ENCODE peak calls at places on chromosomes 16 and 17, in five cellular contexts. Z is C1 segment of cervical spinal cord, J is NCI-H1092, C is T-helper 1 cell, Y is testis. U is an unnamed sample.

GRCh38 chr16:58615280-58615679 is 14.3 kb downstream of the CNOT1 start:
- DNase-seq in J (no peak), Y (no peak), Z (no peak), C (no peak), U (no peak)

GRCh38 chr17:63641678-63642077 is 19.5 kb downstream of the MAP3K3 start:
- DNase-seq in C (no peak), J (no peak), Z (peak; percentile 49), Y (peak; percentile 25), U (no peak)

GRCh38 chr16:11016524-11016988 is 72.2 kb downstream of the CLEC16A start:
- DNase-seq in J (no peak), Y (no peak), Z (no peak), C (no peak), U (no peak)

GRCh38 chr17:49101054-49101534 is 31.5 kb upstream of the B4GALNT2 start:
- DNase-seq in J (no peak), Z (no peak), Y (no peak), C (no peak), U (no peak)

GRCh38 chr16:13005836-13006235 is 104.4 kb downstream of the SHISA9 start:
- DNase-seq in J (no peak), Z (no peak), C (no peak), Y (no peak), U (no peak)

GRCh38 chr17:42342242-42343008 is 45.8 kb downstream of the STAT3 start:
- DNase-seq in J (no peak), Y (no peak), C (no peak), Z (no peak), U (no peak)

GRCh38 chr17:62179525-62180161 is 114.6 kb upstream of the MED13 start:
- DNase-seq in Y (no peak), C (no peak), J (no peak), Z (no peak), U (no peak)

GRCh38 chr16:85114909-85115567 is 2.8 kb upstream of the CIBAR2 start:
- DNase-seq in Z (peak; percentile 74), Y (peak; percentile 92), C (peak; percentile 45), J (peak; percentile 80), U (peak; percentile 88)

GRCh38 chr16:29992371-29992967 is 2.9 kb downstream of the HIRIP3 start:
- DNase-seq in Z (no peak), J (no peak), C (no peak), Y (peak; percentile 56), U (no peak)

GRCh38 chr17:76304226-76305134 is 3.6 kb downstream of the QRICH2 start:
- DNase-seq in C (no peak), J (no peak), Z (no peak), Y (no peak), U (no peak)

GRCh38 chr16:69424935-69425784 is 741 bp downstream of the CYB5B start:
- DNase-seq in Y (no peak), Z (no peak), J (no peak), C (no peak), U (no peak)

GRCh38 chr17:2963332-2964027 is 99.9 kb downstream of the OR1D5 start:
- DNase-seq in C (no peak), Z (no peak), Y (no peak), J (no peak), U (no peak)

GRCh38 chr17:29133146-29133713 is 47.0 kb downstream of the MYO18A start:
- DNase-seq in C (no peak), Y (no peak), J (no peak), Z (no peak), U (no peak)

GRCh38 chr16:3070608-3071111 is 5.2 kb downstream of the IL32 start:
- DNase-seq in Z (no peak), Y (no peak), J (no peak), C (no peak), U (no peak)

GRCh38 chr17:1830288-1830687 is 483 bp downstream of the RPA1 start:
- DNase-seq in J (no peak), Y (no peak), Z (no peak), C (no peak), U (no peak)

GRCh38 chr16:66272461-66272860 is 94.0 kb upstream of the CDH5 start:
- DNase-seq in C (no peak), Y (no peak), Z (no peak), J (no peak), U (no peak)

GRCh38 chr17:80773243-80773991 is 218.2 kb upstream of the CHMP6 start:
- DNase-seq in Y (peak; percentile 45), C (no peak), J (peak; percentile 86), Z (peak; percentile 79), U (no peak)

GRCh38 chr17:4479340-4479981 is 19.2 kb upstream of the SPNS2 start:
- DNase-seq in J (no peak), C (no peak), Z (no peak), Y (no peak), U (no peak)

GRCh38 chr17:16286947-16287562 is 66.2 kb downstream of the CENPV start:
- DNase-seq in C (no peak), J (no peak), Y (no peak), Z (no peak), U (no peak)

GRCh38 chr16:17461951-17462729 is 8.6 kb downstream of the XYLT1 start:
- DNase-seq in C (no peak), Z (no peak), J (no peak), Y (no peak), U (no peak)

GRCh38 chr17:59356543-59357218 is 25.2 kb downstream of the YPEL2 start:
- DNase-seq in Z (no peak), J (no peak), C (no peak), Y (no peak), U (no peak)

GRCh38 chr17:67365762-67366192 is 600 bp downstream of the PSMD12 start:
- DNase-seq in Y (no peak), C (no peak), J (no peak), Z (no peak), U (no peak)

GRCh38 chr17:67390006-67390645 is 13.0 kb downstream of the PITPNC1 start:
- DNase-seq in Y (no peak), Z (no peak), J (no peak), C (no peak), U (no peak)

U was measured in left lobe of liver.